ENCODE peak calls at places on chromosome 22, in seven cellular contexts. V is stimulated activated CD4-positive, alpha-beta T cell treated with anti-CD3 and anti-CD28 coated beads, Interleukin-1b, Interleukin-23, amount 100 ng/mL, for 48 hours; C is KG1; D is RPMI8226; B is anterior cingulate cortex; K is BE2C; Q is cardiac muscle cell. T is an unnamed sample.
A peak's percentile ranks its signal among the peaks of the same experiment; 100 is the strongest.

GRCh38 chr22:24232124-24232523 is 12.8 kb downstream of the GGT5 start:
- DNase-seq in V (no peak), B (no peak), K (no peak), C (no peak), D (no peak), Q (no peak), T (no peak)

GRCh38 chr22:42655693-42656092 is 6.5 kb upstream of the CYB5R3 start:
- DNase-seq in D (peak; percentile 65), K (peak; percentile 43), Q (no peak), V (no peak), B (no peak), C (no peak), T (no peak)

GRCh38 chr22:45473626-45474237 is 29.0 kb upstream of the FBLN1 start:
- DNase-seq in B (no peak), D (no peak), V (no peak), C (no peak), K (no peak), Q (no peak), T (no peak)

GRCh38 chr22:29102300-29102699 is 29.5 kb downstream of the KREMEN1 start:
- DNase-seq in B (no peak), C (no peak), K (no peak), Q (no peak), D (no peak), V (no peak), T (no peak)

GRCh38 chr22:30287626-30288413 is 1.5 kb downstream of the CASTOR1 start:
- DNase-seq in C (peak; percentile 85), V (peak; percentile 90), D (peak; percentile 84), Q (peak; percentile 97), B (peak; percentile 71), K (peak; percentile 84), T (peak; percentile 96)

GRCh38 chr22:29973269-29973668 is 90.3 kb downstream of the MTMR3 start:
- DNase-seq in C (no peak), Q (no peak), K (no peak), V (no peak), B (no peak), D (no peak), T (no peak)

GRCh38 chr22:18133452-18133851 is 16.5 kb upstream of the USP18 start:
- DNase-seq in C (no peak), B (no peak), K (no peak), D (no peak), V (no peak), Q (peak; percentile 80), T (no peak)

GRCh38 chr22:49775191-49776052 is 52.3 kb downstream of the BRD1 start:
- DNase-seq in D (no peak), V (no peak), K (no peak), Q (no peak), B (no peak), C (no peak), T (no peak)

GRCh38 chr22:47044722-47045545 is 282.5 kb downstream of the TBC1D22A start:
- DNase-seq in C (no peak), K (no peak), B (no peak), Q (no peak), V (no peak), D (no peak), T (no peak)